ENCODE peak calls at places on chromosomes 1 and 21, in five cellular contexts. One of them, this sample, is unnamed.

GRCh38 chr21:41678016-41678935 is 88.6 kb downstream of the RIPK4 start:
- DNase-seq in tibial artery: peak
- DNase-seq in stomach: peak
- DNase-seq in progenitor cell of endocrine pancreas: peak
- DNase-seq in cardiac muscle cell: peak
- DNase-seq in this sample: no peak

GRCh38 chr1:24830680-24831272 is 85.5 kb downstream of the CLIC4 start:
- DNase-seq in progenitor cell of endocrine pancreas: no peak
- DNase-seq in tibial artery: no peak
- DNase-seq in stomach: no peak
- DNase-seq in cardiac muscle cell: peak
- DNase-seq in this sample: no peak

GRCh38 chr1:117664314-117664713 is 58.5 kb downstream of the TENT5C start:
- DNase-seq in progenitor cell of endocrine pancreas: no peak
- DNase-seq in tibial artery: no peak
- DNase-seq in stomach: no peak
- DNase-seq in cardiac muscle cell: no peak
- DNase-seq in this sample: no peak

GRCh38 chr1:73472810-73473209 is 725.2 kb downstream of the LRRIQ3 start:
- DNase-seq in progenitor cell of endocrine pancreas: no peak
- DNase-seq in tibial artery: no peak
- DNase-seq in stomach: no peak
- DNase-seq in cardiac muscle cell: no peak
- DNase-seq in this sample: no peak

GRCh38 chr1:156337052-156337887 is 822 bp downstream of the CCT3 start:
- DNase-seq in cardiac muscle cell: no peak
- DNase-seq in progenitor cell of endocrine pancreas: no peak
- DNase-seq in tibial artery: no peak
- DNase-seq in stomach: no peak
- DNase-seq in this sample: no peak

GRCh38 chr1:236880209-236880608 is 85.1 kb downstream of the MTR start:
- DNase-seq in stomach: no peak
- DNase-seq in progenitor cell of endocrine pancreas: no peak
- DNase-seq in tibial artery: no peak
- DNase-seq in cardiac muscle cell: peak
- DNase-seq in this sample: no peak

GRCh38 chr21:31371715-31372114 is 27.7 kb upstream of the TIAM1 start:
- DNase-seq in progenitor cell of endocrine pancreas: no peak
- DNase-seq in stomach: no peak
- DNase-seq in cardiac muscle cell: no peak
- DNase-seq in tibial artery: no peak
- DNase-seq in this sample: no peak

GRCh38 chr1:179817789-179818188 is 59.8 kb downstream of the TOR1AIP2 start:
- DNase-seq in tibial artery: peak
- DNase-seq in stomach: no peak
- DNase-seq in progenitor cell of endocrine pancreas: no peak
- DNase-seq in cardiac muscle cell: no peak
- DNase-seq in this sample: no peak

GRCh38 chr1:202691846-202692245 is 18.4 kb downstream of the SYT2 start:
- DNase-seq in stomach: no peak
- DNase-seq in progenitor cell of endocrine pancreas: no peak
- DNase-seq in tibial artery: no peak
- DNase-seq in cardiac muscle cell: no peak
- DNase-seq in this sample: no peak

GRCh38 chr1:92482665-92483441 is 3.9 kb downstream of the GFI1 start:
- DNase-seq in tibial artery: no peak
- DNase-seq in stomach: no peak
- DNase-seq in progenitor cell of endocrine pancreas: peak
- DNase-seq in cardiac muscle cell: peak
- DNase-seq in this sample: no peak

GRCh38 chr1:10107985-10108663 is 75.4 kb downstream of the UBE4B start:
- DNase-seq in progenitor cell of endocrine pancreas: no peak
- DNase-seq in cardiac muscle cell: peak
- DNase-seq in stomach: no peak
- DNase-seq in tibial artery: no peak
- DNase-seq in this sample: no peak

GRCh38 chr1:4745560-4745959 is 91.2 kb downstream of the AJAP1 start:
- DNase-seq in progenitor cell of endocrine pancreas: no peak
- DNase-seq in cardiac muscle cell: no peak
- DNase-seq in stomach: no peak
- DNase-seq in tibial artery: no peak
- DNase-seq in this sample: no peak

GRCh38 chr1:10686404-10687040 is 109.9 kb downstream of the CASZ1 start:
- DNase-seq in tibial artery: no peak
- DNase-seq in progenitor cell of endocrine pancreas: no peak
- DNase-seq in stomach: no peak
- DNase-seq in cardiac muscle cell: no peak
- DNase-seq in this sample: no peak

GRCh38 chr1:192489748-192490147 is 85.8 kb upstream of the RGS1 start:
- DNase-seq in stomach: peak
- DNase-seq in tibial artery: peak
- DNase-seq in cardiac muscle cell: peak
- DNase-seq in progenitor cell of endocrine pancreas: no peak
- DNase-seq in this sample: peak

GRCh38 chr1:37890378-37891014 is 31.1 kb upstream of the MTF1 start:
- DNase-seq in progenitor cell of endocrine pancreas: no peak
- DNase-seq in stomach: no peak
- DNase-seq in cardiac muscle cell: peak
- DNase-seq in tibial artery: no peak
- DNase-seq in this sample: no peak

GRCh38 chr1:160081261-160081936 is at the start of gene KCNJ9:
- DNase-seq in cardiac muscle cell: no peak
- DNase-seq in tibial artery: no peak
- DNase-seq in progenitor cell of endocrine pancreas: no peak
- DNase-seq in stomach: no peak
- DNase-seq in this sample: no peak

GRCh38 chr21:44873356-44874239 is at the start of gene PTTG1IP:
- DNase-seq in stomach: peak
- DNase-seq in cardiac muscle cell: peak
- DNase-seq in tibial artery: peak
- DNase-seq in progenitor cell of endocrine pancreas: peak
- DNase-seq in this sample: peak

GRCh38 chr21:38488640-38489282 is 9.5 kb downstream of the ERG start:
- DNase-seq in cardiac muscle cell: no peak
- DNase-seq in progenitor cell of endocrine pancreas: no peak
- DNase-seq in stomach: no peak
- DNase-seq in tibial artery: no peak
- DNase-seq in this sample: no peak

DNA sequence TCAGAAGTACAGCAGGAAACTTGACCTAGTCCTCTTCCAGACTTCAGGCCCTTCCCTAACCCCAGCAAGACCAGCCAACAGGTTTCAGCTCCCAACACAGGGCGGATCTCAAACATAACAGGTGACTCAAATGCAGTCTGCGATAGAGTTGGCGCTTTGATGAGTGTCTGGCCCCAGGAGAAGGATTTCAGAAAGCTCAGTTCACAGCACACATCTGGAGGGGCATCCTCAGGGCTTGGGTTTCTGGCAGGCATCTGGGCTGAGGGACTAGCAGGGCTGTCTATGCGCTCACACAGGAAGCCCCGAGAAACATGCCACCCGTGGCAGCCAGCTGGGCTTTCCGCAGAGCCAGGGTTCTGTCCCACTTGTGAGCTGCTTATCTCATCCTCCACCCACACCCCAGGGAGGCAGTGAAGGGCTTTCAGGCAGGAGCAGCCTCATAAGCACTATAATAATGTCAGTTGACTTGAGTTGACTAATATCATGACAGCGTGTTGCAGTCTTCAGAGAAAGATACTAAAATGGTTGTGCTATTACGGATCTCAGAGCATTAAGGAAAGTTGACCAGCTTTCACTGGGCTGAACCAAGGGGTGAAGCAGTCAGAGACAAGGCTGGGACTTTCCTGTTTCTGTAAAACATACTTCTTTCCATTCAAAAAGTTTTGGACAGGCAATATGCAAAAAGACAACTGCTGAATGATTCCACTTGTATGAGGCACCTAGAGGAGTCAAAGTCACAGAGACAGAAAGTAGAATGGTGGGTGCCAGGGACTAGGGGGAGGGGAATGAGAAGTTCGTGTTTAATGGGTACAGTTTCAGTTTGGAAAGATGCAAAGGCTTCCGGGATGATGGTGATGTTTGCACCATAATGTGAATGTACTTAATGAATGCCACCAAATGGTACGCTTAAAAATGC is 233.0 kb upstream of the IRF2BP2 start:
- DNase-seq in stomach: no peak
- DNase-seq in tibial artery: no peak
- DNase-seq in cardiac muscle cell: peak
- DNase-seq in progenitor cell of endocrine pancreas: no peak
- DNase-seq in this sample: no peak
- TF ChIP-seq CTCF in stomach: no peak
- TF ChIP-seq CTCF in tibial artery: no peak
- TF ChIP-seq CTCF in cardiac muscle cell: no peak
- TF ChIP-seq CTCF in progenitor cell of endocrine pancreas: no peak
- TF ChIP-seq CTCF in this sample: no peak

GRCh38 chr21:43646550-43647260 is 12.6 kb downstream of the HSF2BP start:
- DNase-seq in stomach: peak
- DNase-seq in progenitor cell of endocrine pancreas: peak
- DNase-seq in cardiac muscle cell: peak
- DNase-seq in tibial artery: peak
- DNase-seq in this sample: peak

GRCh38 chr21:43644609-43645008 is 14.7 kb downstream of the HSF2BP start:
- DNase-seq in tibial artery: peak
- DNase-seq in progenitor cell of endocrine pancreas: no peak
- DNase-seq in cardiac muscle cell: no peak
- DNase-seq in stomach: no peak
- DNase-seq in this sample: no peak

GRCh38 chr21:43643193-43643592 is 16.1 kb downstream of the HSF2BP start:
- DNase-seq in stomach: no peak
- DNase-seq in tibial artery: no peak
- DNase-seq in progenitor cell of endocrine pancreas: no peak
- DNase-seq in cardiac muscle cell: peak
- DNase-seq in this sample: no peak

GRCh38 chr21:43645987-43646386 is 13.3 kb downstream of the HSF2BP start:
- DNase-seq in cardiac muscle cell: no peak
- DNase-seq in tibial artery: no peak
- DNase-seq in stomach: no peak
- DNase-seq in progenitor cell of endocrine pancreas: no peak
- DNase-seq in this sample: no peak

DNA sequence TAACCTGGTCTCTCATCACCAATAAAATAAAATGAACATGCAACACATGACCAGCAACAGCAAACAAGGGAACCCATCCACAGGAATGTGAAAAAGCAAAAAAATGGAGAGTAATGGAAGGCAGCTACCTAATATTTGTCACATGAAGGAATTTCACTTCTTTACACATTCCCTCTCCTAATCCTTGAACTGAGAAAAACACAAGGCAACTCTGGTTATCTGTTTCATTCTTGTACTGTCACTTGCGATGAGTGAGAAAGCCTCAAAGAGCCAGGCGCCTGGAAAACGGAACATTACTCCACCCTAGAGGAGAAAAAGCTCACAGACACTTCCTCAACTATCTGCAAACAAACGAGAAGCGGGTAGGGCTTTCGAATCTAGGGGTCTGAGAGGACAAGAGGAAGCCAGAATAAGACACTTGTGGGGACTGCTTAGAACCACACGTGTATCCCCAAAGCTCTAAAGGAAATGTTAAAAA is 13.8 kb downstream of the HSF2BP start:
- DNase-seq in progenitor cell of endocrine pancreas: no peak
- DNase-seq in stomach: peak
- DNase-seq in cardiac muscle cell: peak
- DNase-seq in tibial artery: peak
- DNase-seq in this sample: no peak
- TF ChIP-seq CTCF in progenitor cell of endocrine pancreas: peak
- TF ChIP-seq CTCF in stomach: peak
- TF ChIP-seq CTCF in cardiac muscle cell: peak
- TF ChIP-seq CTCF in tibial artery: peak
- TF ChIP-seq CTCF in this sample: peak

GRCh38 chr1:119544165-119544762 is 37.3 kb downstream of the HSD3B1 start:
- DNase-seq in tibial artery: no peak
- DNase-seq in stomach: no peak
- DNase-seq in progenitor cell of endocrine pancreas: no peak
- DNase-seq in cardiac muscle cell: peak
- DNase-seq in this sample: no peak
- TF ChIP-seq CTCF in tibial artery: no peak
- TF ChIP-seq CTCF in stomach: no peak
- TF ChIP-seq CTCF in progenitor cell of endocrine pancreas: peak
- TF ChIP-seq CTCF in cardiac muscle cell: peak
- TF ChIP-seq CTCF in this sample: peak

GRCh38 chr21:33380483-33380998 is 22.7 kb upstream of the IFNGR2 start:
- DNase-seq in progenitor cell of endocrine pancreas: no peak
- DNase-seq in stomach: peak
- DNase-seq in tibial artery: peak
- DNase-seq in cardiac muscle cell: no peak
- DNase-seq in this sample: peak
- TF ChIP-seq CTCF in progenitor cell of endocrine pancreas: no peak
- TF ChIP-seq CTCF in stomach: no peak
- TF ChIP-seq CTCF in tibial artery: no peak
- TF ChIP-seq CTCF in cardiac muscle cell: no peak
- TF ChIP-seq CTCF in this sample: no peak

GRCh38 chr1:47971385-47971784 is 25.8 kb downstream of the TRABD2B start:
- DNase-seq in stomach: no peak
- DNase-seq in progenitor cell of endocrine pancreas: no peak
- DNase-seq in cardiac muscle cell: no peak
- DNase-seq in tibial artery: no peak
- DNase-seq in this sample: no peak

GRCh38 chr1:47970882-47971281 is 26.3 kb downstream of the TRABD2B start:
- DNase-seq in stomach: no peak
- DNase-seq in progenitor cell of endocrine pancreas: no peak
- DNase-seq in tibial artery: no peak
- DNase-seq in cardiac muscle cell: no peak
- DNase-seq in this sample: no peak

GRCh38 chr1:47975302-47975921 is 21.8 kb downstream of the TRABD2B start:
- DNase-seq in cardiac muscle cell: no peak
- DNase-seq in stomach: no peak
- DNase-seq in tibial artery: no peak
- DNase-seq in progenitor cell of endocrine pancreas: no peak
- DNase-seq in this sample: no peak

GRCh38 chr1:47976267-47976666 is 20.9 kb downstream of the TRABD2B start:
- DNase-seq in stomach: no peak
- DNase-seq in cardiac muscle cell: no peak
- DNase-seq in tibial artery: no peak
- DNase-seq in progenitor cell of endocrine pancreas: no peak
- DNase-seq in this sample: no peak

DNA sequence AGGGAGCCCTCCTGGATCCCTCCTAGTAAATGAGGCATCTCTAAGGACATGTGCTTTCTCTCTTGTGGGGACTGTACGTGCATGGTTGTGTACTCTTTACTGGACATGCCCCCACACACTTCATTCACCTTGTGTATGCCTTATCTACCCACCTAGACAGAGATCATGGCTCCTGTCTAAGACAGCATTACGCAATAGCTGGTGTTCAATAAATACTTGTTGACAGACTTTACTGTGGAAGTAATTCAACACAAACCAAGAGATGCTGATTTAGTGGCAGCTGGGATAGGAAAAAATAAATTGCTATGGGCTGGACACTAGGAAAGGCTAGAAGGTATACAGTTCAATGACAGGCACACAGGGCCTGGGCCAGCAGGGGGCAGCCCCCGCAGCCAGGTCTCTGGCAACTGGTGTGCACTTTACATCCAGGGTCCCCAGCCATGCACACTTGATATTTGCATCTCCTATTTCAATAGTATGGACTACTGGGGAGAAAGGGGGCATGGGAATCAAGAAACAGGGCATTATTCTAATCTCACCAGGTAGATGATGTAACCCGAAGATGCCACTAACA is 24.2 kb downstream of the TRABD2B start:
- DNase-seq in stomach: no peak
- DNase-seq in progenitor cell of endocrine pancreas: no peak
- DNase-seq in tibial artery: no peak
- DNase-seq in cardiac muscle cell: peak
- DNase-seq in this sample: no peak
- TF ChIP-seq CTCF in stomach: no peak
- TF ChIP-seq CTCF in progenitor cell of endocrine pancreas: peak
- TF ChIP-seq CTCF in tibial artery: no peak
- TF ChIP-seq CTCF in cardiac muscle cell: peak
- TF ChIP-seq CTCF in this sample: no peak

GRCh38 chr1:53959664-53960250 is 13.6 kb downstream of the LRRC42 start:
- DNase-seq in tibial artery: no peak
- DNase-seq in stomach: no peak
- DNase-seq in cardiac muscle cell: no peak
- DNase-seq in progenitor cell of endocrine pancreas: no peak
- DNase-seq in this sample: no peak
- TF ChIP-seq CTCF in tibial artery: peak
- TF ChIP-seq CTCF in stomach: peak
- TF ChIP-seq CTCF in cardiac muscle cell: peak
- TF ChIP-seq CTCF in progenitor cell of endocrine pancreas: peak
- TF ChIP-seq CTCF in this sample: peak